ENCODE peak calls at places on chromosomes 3 and 15, in seven cellular contexts. D is HCT116, L is HepG2, I is SK-N-SH, Y is K562, R is GM23338, E is H1. P is an unnamed sample.

GRCh38 chr15:31162721-31163510 is 61.4 kb upstream of the TRPM1 start:
- DNase-seq in D (no peak), Y (no peak), I (no peak), R (no peak), E (no peak), L (no peak), P (no peak)

GRCh38 chr3:185813691-185814215 is 11.1 kb downstream of the IGF2BP2 start:
- DNase-seq in L (peak), E (peak), D (no peak), I (no peak), R (peak), Y (no peak), P (no peak)

GRCh38 chr3:14767706-14768105 is 51.1 kb upstream of the FGD5 start:
- DNase-seq in L (no peak), Y (no peak), R (no peak), E (no peak), I (peak), D (no peak), P (no peak)

GRCh38 chr3:139533781-139534443 is 5.6 kb downstream of the RBP1 start:
- DNase-seq in I (peak), E (no peak), D (peak), Y (peak), R (no peak), L (peak), P (peak)

GRCh38 chr3:31247850-31248618 is 284.7 kb upstream of the STT3B start:
- DNase-seq in E (no peak), L (peak), D (peak), Y (no peak), R (no peak), I (no peak), P (no peak)

GRCh38 chr15:69303337-69304175 is 4.8 kb downstream of the PAQR5 start:
- DNase-seq in Y (peak), L (no peak), D (no peak), R (peak), E (no peak), I (no peak), P (no peak)

GRCh38 chr3:4794331-4794730 is 184.9 kb upstream of the BHLHE40 start:
- DNase-seq in Y (no peak), D (no peak), R (no peak), L (no peak), E (no peak), I (no peak), P (no peak)

GRCh38 chr3:46561511-46561910 is 4.6 kb downstream of the LRRC2 start:
- DNase-seq in R (no peak), D (no peak), E (no peak), Y (no peak), L (no peak), I (no peak), P (no peak)

GRCh38 chr3:160040181-160040580 is 51.5 kb downstream of the IL12A start:
- DNase-seq in E (no peak), I (no peak), Y (no peak), D (no peak), L (no peak), R (no peak), P (no peak)

GRCh38 chr3:169660709-169661566 is 2.6 kb downstream of the MECOM start:
- DNase-seq in I (peak), R (peak), E (no peak), D (no peak), Y (no peak), L (no peak), P (peak)

GRCh38 chr15:36696191-36696590 is 116.8 kb downstream of the CDIN1 start:
- DNase-seq in Y (no peak), I (no peak), D (no peak), L (no peak), R (no peak), E (no peak), P (peak)

GRCh38 chr3:50251220-50251619 is 15.2 kb downstream of the GNAI2 start:
- DNase-seq in I (no peak), D (no peak), E (no peak), L (no peak), R (no peak), Y (peak), P (peak)

GRCh38 chr3:86948840-86949239 is 42.1 kb downstream of the VGLL3 start:
- DNase-seq in D (no peak), Y (no peak), E (no peak), I (no peak), L (no peak), R (no peak), P (no peak)

GRCh38 chr15:85828869-85829268 is 34.1 kb upstream of the KLHL25 start:
- DNase-seq in I (no peak), L (no peak), E (no peak), R (no peak), Y (no peak), D (no peak), P (no peak)

GRCh38 chr3:171748341-171748918 is 61.9 kb downstream of the PLD1 start:
- DNase-seq in Y (no peak), R (peak), D (no peak), L (no peak), E (no peak), I (no peak), P (no peak)

GRCh38 chr3:135752851-135753250 is 212.7 kb upstream of the PPP2R3A start:
- DNase-seq in Y (no peak), R (peak), D (no peak), I (no peak), L (peak), E (no peak), P (no peak)

GRCh38 chr3:191376742-191377141 is 46.4 kb upstream of the UTS2B start:
- DNase-seq in I (no peak), D (no peak), R (no peak), E (no peak), Y (no peak), L (no peak), P (peak)

GRCh38 chr3:97612632-97613031 is 151.9 kb upstream of the ARL6 start:
- DNase-seq in D (no peak), I (no peak), Y (no peak), R (no peak), E (no peak), L (no peak), P (no peak)

GRCh38 chr3:127820221-127820870 is 2.0 kb downstream of the MGLL start:
- DNase-seq in Y (no peak), E (no peak), I (peak), R (peak), L (no peak), D (no peak), P (no peak)

GRCh38 chr3:123807820-123808219 is 76.3 kb downstream of the MYLK start:
- DNase-seq in E (no peak), D (no peak), L (peak), Y (no peak), I (peak), R (no peak), P (peak)

GRCh38 chr3:128242818-128243601 is 89.7 kb downstream of the EEFSEC start:
- DNase-seq in R (no peak), Y (no peak), I (no peak), L (no peak), D (no peak), E (no peak), P (peak)

GRCh38 chr3:128493221-128494151 is 485 bp upstream of the GATA2 start:
- DNase-seq in R (no peak), E (no peak), D (no peak), I (peak), Y (peak), L (no peak), P (no peak)

GRCh38 chr3:123712077-123712860 is 127.4 kb upstream of the HACD2 start:
- DNase-seq in I (no peak), R (peak), E (no peak), L (no peak), D (no peak), Y (no peak), P (no peak)

GRCh38 chr15:87902772-87903388 is 353.7 kb downstream of the NTRK3 start:
- DNase-seq in I (no peak), R (no peak), E (no peak), D (no peak), Y (no peak), L (no peak), P (no peak)

GRCh38 chr15:52710050-52710709 is 31.0 kb upstream of the ATOSA start:
- DNase-seq in I (no peak), L (no peak), E (no peak), D (no peak), R (no peak), Y (no peak), P (no peak)

GRCh38 chr3:134378384-134378783 is 4.1 kb upstream of the AMOTL2 start:
- DNase-seq in L (peak), I (peak), R (peak), E (peak), Y (peak), D (peak), P (peak)

GRCh38 chr3:159950156-159950898 is 38.3 kb upstream of the IL12A start:
- DNase-seq in R (no peak), L (no peak), E (no peak), Y (no peak), I (no peak), D (no peak), P (no peak)

GRCh38 chr15:99426431-99427105 is 139.2 kb upstream of the MEF2A start:
- DNase-seq in R (no peak), L (no peak), I (no peak), Y (no peak), D (no peak), E (no peak), P (no peak)

GRCh38 chr15:81293728-81294500 is 30.0 kb downstream of the STARD5 start:
- DNase-seq in L (no peak), E (no peak), I (peak), R (no peak), Y (no peak), D (no peak), P (no peak)

GRCh38 chr3:160370987-160371857 is 27.8 kb downstream of the IFT80 start:
- DNase-seq in Y (no peak), L (no peak), E (no peak), D (no peak), R (no peak), I (no peak), P (no peak)

GRCh38 chr3:98580774-98581365 is 12.5 kb downstream of the CPOX start:
- DNase-seq in L (no peak), I (no peak), Y (no peak), R (no peak), D (no peak), E (no peak), P (no peak)

GRCh38 chr3:152026033-152026556 is 152.7 kb downstream of the SUCNR1 start:
- DNase-seq in Y (no peak), D (peak), R (no peak), L (no peak), E (no peak), I (no peak), P (peak)

GRCh38 chr3:159829056-159829995 is 159.3 kb upstream of the IL12A start:
- DNase-seq in R (no peak), I (peak), L (peak), E (no peak), Y (no peak), D (peak), P (peak)

GRCh38 chr15:85518979-85519761 is 138.8 kb downstream of the AKAP13 start:
- DNase-seq in L (no peak), E (no peak), Y (no peak), D (no peak), I (no peak), R (no peak), P (no peak)

DNA sequence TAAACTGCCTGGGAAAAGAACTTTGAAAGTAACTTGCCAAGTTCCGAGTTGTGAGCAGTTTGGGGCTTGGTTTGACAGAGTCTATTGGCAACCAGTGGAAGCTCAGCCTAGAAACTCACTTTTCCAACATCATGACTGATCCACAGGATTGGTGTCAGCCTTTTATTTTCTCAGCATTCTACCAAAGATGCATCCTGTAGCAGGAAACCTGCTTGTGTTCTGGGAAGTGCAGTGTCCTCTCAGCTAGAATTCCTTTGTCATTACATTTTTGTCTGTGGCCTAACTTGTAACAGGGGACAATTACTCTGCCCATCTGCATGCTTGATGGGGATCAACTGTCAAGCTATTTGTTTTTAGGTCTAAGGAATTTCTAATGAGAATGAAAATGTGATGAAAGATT is 116.7 kb upstream of the LMOD3 start:
- DNase-seq in Y (no peak), E (no peak), I (no peak), D (no peak), R (peak), L (no peak), P (peak)
- TF ChIP-seq POLR2AphosphoS5 in Y (no peak), E (no peak), I (no peak), D (no peak), R (no peak), L (no peak), P (peak)

DNA sequence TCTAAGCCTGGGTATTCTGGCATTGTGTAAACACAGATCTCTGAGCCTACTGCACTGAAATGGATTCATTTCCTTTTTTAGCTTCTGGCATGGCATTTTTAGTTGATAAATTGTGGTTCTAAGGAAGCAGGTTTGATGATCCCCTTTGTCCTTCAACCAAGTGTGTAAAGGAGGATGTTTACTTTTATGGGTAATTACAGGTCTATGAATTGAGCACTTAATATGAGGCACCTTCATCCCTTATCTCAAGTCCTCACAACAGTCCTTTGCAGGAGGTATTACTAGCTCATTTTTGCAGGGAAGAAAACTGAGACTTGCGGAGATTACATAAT is 30.8 kb upstream of the ZBTB38 start:
- DNase-seq in R (no peak), E (no peak), Y (no peak), D (no peak), I (no peak), L (no peak), P (peak)
- H3K4me2 ChIP-seq in R (no peak), E (no peak), Y (no peak), D (no peak), I (peak), L (no peak), P (peak)

GRCh38 chr3:55485208-55485791 is 1.8 kb downstream of the WNT5A start:
- DNase-seq in D (no peak), R (peak), L (peak), E (no peak), I (peak), Y (peak), P (peak)
- H3K27ac ChIP-seq in D (no peak), R (no peak), L (no peak), E (no peak), I (peak), Y (no peak), P (no peak)

GRCh38 chr3:42827654-42828053 is 18.4 kb downstream of the ACKR2 start:
- DNase-seq in Y (no peak), I (no peak), D (no peak), E (no peak), L (no peak), R (no peak), P (no peak)
- TF ChIP-seq POLR2AphosphoS5 in Y (no peak), I (no peak), D (no peak), E (no peak), L (no peak), R (no peak), P (no peak)

GRCh38 chr3:53422954-53423708 is 71.3 kb upstream of the CACNA1D start:
- DNase-seq in Y (no peak), I (no peak), D (no peak), E (no peak), R (no peak), L (peak), P (no peak)

GRCh38 chr3:53425936-53426335 is 68.5 kb upstream of the CACNA1D start:
- DNase-seq in D (no peak), E (no peak), L (no peak), R (no peak), Y (no peak), I (no peak), P (no peak)

DNA sequence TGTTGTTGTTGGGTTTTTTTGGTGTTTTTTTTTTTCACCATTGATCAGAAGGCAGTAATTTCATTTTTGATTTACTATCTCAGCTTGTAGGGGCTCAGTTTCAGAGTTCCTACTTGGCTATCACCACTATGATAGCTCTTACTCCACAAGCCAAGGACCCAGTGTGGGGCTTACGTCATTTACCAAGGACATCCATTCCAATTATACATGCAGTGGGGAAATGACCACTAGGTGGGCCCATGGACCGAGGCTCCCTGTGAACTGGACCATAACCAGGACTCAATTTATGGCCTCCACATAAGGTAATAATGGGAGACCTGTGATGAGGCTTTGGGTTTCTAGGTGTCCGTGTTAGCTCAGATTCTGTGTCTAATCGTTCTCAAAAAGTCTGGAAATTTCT is 67.5 kb upstream of the CACNA1D start:
- DNase-seq in D (no peak), L (peak), Y (peak), I (no peak), E (no peak), R (peak), P (no peak)
- H3K4me2 ChIP-seq in D (no peak), L (no peak), Y (no peak), I (no peak), E (no peak), R (no peak), P (no peak)

GRCh38 chr3:37956353-37957184 is 34.0 kb upstream of the VILL start:
- DNase-seq in I (no peak), D (no peak), Y (no peak), R (peak), L (no peak), E (no peak), P (peak)

GRCh38 chr3:37955918-37956317 is 34.7 kb upstream of the VILL start:
- DNase-seq in R (no peak), L (no peak), E (no peak), Y (no peak), I (no peak), D (no peak), P (peak)

GRCh38 chr3:37953995-37954394 is 36.6 kb upstream of the VILL start:
- DNase-seq in E (no peak), R (no peak), L (no peak), Y (no peak), I (no peak), D (no peak), P (peak)

GRCh38 chr3:37953226-37953625 is 37.4 kb upstream of the VILL start:
- DNase-seq in L (no peak), I (no peak), R (no peak), E (no peak), D (no peak), Y (no peak), P (peak)

DNA sequence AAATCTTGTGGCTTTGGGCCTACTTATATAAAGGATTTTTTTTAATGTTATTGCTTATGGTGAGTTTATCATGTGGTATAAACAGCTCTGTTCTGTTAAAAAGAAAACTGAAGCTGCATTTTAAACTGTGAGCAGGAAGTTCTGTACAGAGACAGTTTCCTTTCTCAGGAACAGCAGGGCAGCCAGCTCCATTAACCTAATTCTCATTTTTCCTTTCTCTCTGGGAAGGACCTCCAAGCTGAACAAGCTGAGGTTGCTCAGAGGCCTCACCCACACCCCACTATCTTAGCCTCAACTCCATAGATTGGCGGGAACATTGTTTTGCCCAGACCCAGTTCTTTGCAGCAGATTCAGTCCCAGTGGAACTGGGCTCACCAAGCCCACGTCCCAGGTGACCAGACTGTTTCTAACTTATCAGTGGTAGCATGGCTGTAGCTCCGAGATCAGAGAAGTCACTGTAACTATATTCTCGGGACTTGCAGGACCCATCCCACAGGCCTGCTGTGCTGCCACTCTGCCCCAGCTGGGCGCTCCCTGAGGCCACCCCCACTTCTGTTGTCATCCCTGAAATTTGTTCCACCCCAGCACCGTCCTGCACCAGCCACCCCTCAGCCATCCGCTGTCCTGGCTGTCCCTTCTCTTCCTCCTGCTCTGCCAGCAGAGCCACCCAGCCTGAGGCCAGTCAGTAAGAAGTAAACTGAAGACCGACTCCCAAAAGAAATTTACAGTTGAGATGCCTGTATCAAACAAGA is 33.2 kb upstream of the VILL start:
- DNase-seq in D (no peak), I (no peak), Y (no peak), L (no peak), R (no peak), E (no peak), P (peak)
- H3K27ac ChIP-seq in D (no peak), I (no peak), Y (no peak), L (no peak), R (peak), E (peak), P (peak)

DNA sequence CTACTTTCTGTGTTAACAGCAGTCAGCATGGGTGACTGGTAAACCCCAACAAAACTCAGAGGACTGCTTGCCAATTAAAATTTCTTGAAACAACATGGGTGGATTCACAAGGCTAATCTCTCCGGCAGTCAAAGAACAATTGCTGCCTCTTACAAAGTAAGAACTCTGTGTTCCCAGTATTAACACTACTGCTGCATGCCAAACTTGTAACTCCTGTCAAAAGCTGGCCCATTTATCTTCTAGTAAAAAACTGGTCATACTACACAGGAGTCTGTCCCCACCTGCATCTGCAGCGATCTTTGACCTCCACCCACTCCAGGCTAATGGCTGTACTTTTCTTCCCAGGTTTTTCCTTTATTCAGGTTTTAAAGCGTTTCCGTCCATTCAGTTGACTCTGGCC is 8.7 kb upstream of the ZNF589 start:
- DNase-seq in I (no peak), R (no peak), L (no peak), E (no peak), Y (no peak), D (no peak), P (no peak)
- TF ChIP-seq POLR2AphosphoS5 in I (no peak), R (no peak), L (no peak), E (no peak), Y (no peak), D (no peak), P (no peak)